ENCODE peak calls at places on chromosome 22, in nine cellular contexts. S is mesendoderm; B is K562; L is body of pancreas; K is CD8-positive, alpha-beta T cell; D is prostate gland; A is ascending aorta; Y is right cardiac atrium; O is heart right ventricle. I is an unnamed sample.

GRCh38 chr22:19902245-19902699 is 39.3 kb upstream of the COMT start:
- DNase-seq in S (no peak), B (no peak), L (no peak), K (no peak), D (no peak), A (no peak), Y (peak; percentile 48), O (no peak), I (no peak)

GRCh38 chr22:23301591-23301990 is 121.3 kb downstream of the BCR start:
- DNase-seq in S (no peak), B (no peak), L (no peak), K (no peak), D (no peak), A (no peak), Y (peak; percentile 14), O (no peak), I (no peak)

GRCh38 chr22:20777420-20778177 is 3.7 kb downstream of the SERPIND1 start:
- DNase-seq in S (peak; percentile 83), B (peak; percentile 97), L (peak; percentile 40), K (no peak), D (peak; percentile 68), A (no peak), Y (no peak), O (no peak), I (peak; percentile 95)

GRCh38 chr22:19525666-19526065 is 1.5 kb upstream of the CLDN5 start:
- DNase-seq in S (no peak), B (peak; percentile 64), L (no peak), K (no peak), D (no peak), A (no peak), Y (no peak), O (no peak), I (no peak)

GRCh38 chr22:20039683-20040325 is 18.9 kb downstream of the TANGO2 start:
- DNase-seq in S (no peak), B (no peak), L (peak; percentile 23), K (no peak), D (peak; percentile 48), A (no peak), Y (no peak), O (no peak), I (no peak)

GRCh38 chr22:43101306-43101705 is 9.2 kb upstream of the BIK start:
- DNase-seq in S (no peak), B (peak; percentile 19), L (no peak), K (no peak), D (no peak), A (no peak), Y (peak; percentile 76), O (peak; percentile 57), I (peak; percentile 52)

GRCh38 chr22:36350751-36351594 is 36.8 kb downstream of the MYH9 start:
- DNase-seq in S (peak; percentile 72), B (no peak), L (peak; percentile 68), K (peak; percentile 53), D (no peak), A (no peak), Y (peak; percentile 67), O (no peak), I (no peak)

GRCh38 chr22:21042978-21043855 is 2.5 kb upstream of the LRRC74B start:
- DNase-seq in S (no peak), B (peak; percentile 76), L (no peak), K (no peak), D (no peak), A (no peak), Y (no peak), O (no peak), I (no peak)

GRCh38 chr22:21726650-21727049 is 8.9 kb downstream of the YPEL1 start:
- DNase-seq in S (peak; percentile 90), B (peak; percentile 77), L (peak; percentile 60), K (peak; percentile 34), D (no peak), A (no peak), Y (no peak), O (no peak), I (peak; percentile 40)

DNA sequence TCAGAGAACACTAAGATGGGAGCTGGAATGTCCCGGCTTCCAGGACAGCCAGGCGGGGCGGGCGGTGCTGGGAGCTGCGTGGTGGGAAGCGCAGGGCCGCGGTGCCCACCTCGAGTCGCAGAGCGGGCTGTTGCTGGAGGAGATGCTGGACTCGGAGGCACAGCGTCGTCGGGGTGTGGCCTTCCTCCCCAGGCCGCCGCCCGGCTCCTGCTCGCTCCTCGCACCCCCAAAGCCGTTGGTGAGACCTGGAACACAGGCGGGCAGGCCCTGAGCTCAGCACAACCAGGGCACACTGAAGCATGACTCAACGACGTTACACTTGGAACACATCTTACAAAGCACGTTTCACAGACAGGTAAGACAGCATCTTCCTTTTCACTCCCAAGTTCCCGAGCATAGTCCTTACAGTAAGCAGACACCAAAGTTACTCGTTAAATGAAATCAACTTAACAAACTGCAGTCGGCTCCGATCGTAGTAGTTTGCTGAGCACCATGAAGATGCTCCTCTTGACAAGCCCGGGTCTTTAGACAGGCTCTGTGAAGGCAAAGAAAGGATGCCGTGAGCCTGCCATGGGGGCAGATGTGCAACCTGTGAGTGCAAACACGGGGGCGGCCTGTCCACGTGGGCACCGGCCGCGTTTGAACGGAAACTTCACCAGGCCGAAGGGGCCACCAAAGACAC is 50.0 kb downstream of the BRD1 start:
- DNase-seq in S (no peak), B (no peak), L (no peak), K (peak; percentile 12), D (no peak), A (no peak), Y (peak; percentile 31), O (no peak), I (no peak)
- H3K4me1 ChIP-seq in S (no peaks in the 10 kb centered on the region), B (no peaks in the 10 kb centered on the region), L (no peaks in the 10 kb centered on the region), K (no peaks in the 10 kb centered on the region), D (no peaks in the 10 kb centered on the region), A (no peaks in the 10 kb centered on the region), Y (peaks cover 2% of the 10 kb centered on the region), O (peaks cover 20% of the 10 kb centered on the region), I (peaks cover 7% of the 10 kb centered on the region)

GRCh38 chr22:41531736-41532477 is 12.4 kb downstream of the POLR3H start:
- DNase-seq in S (no peak), B (no peak), L (no peak), K (no peak), D (no peak), A (no peak), Y (no peak), O (no peak), I (no peak)

GRCh38 chr22:41532908-41533825 is 11.1 kb downstream of the POLR3H start:
- DNase-seq in S (peak; percentile 82), B (peak; percentile 43), L (peak; percentile 83), K (peak; percentile 65), D (no peak), A (no peak), Y (peak; percentile 91), O (peak; percentile 74), I (peak; percentile 70)

GRCh38 chr22:41537203-41537602 is 7.1 kb downstream of the POLR3H start:
- DNase-seq in S (no peak), B (no peak), L (no peak), K (no peak), D (no peak), A (no peak), Y (no peak), O (no peak), I (no peak)

GRCh38 chr22:41534219-41534618 is 10.1 kb downstream of the POLR3H start:
- DNase-seq in S (no peak), B (no peak), L (no peak), K (no peak), D (no peak), A (no peak), Y (no peak), O (no peak), I (no peak)

GRCh38 chr22:41535244-41535643 is 9.0 kb downstream of the POLR3H start:
- DNase-seq in S (peak; percentile 67), B (no peak), L (no peak), K (no peak), D (no peak), A (no peak), Y (no peak), O (no peak), I (peak; percentile 36)
- H3K4me1 ChIP-seq in S (no peaks in the 10 kb centered on the region), B (peaks cover 10% of the 10 kb centered on the region), L (no peaks in the 10 kb centered on the region), K (no peaks in the 10 kb centered on the region), D (no peaks in the 10 kb centered on the region), A (peaks cover 3% of the 10 kb centered on the region), Y (no peaks in the 10 kb centered on the region), O (peaks cover 25% of the 10 kb centered on the region), I (peaks cover 3% of the 10 kb centered on the region)

DNA sequence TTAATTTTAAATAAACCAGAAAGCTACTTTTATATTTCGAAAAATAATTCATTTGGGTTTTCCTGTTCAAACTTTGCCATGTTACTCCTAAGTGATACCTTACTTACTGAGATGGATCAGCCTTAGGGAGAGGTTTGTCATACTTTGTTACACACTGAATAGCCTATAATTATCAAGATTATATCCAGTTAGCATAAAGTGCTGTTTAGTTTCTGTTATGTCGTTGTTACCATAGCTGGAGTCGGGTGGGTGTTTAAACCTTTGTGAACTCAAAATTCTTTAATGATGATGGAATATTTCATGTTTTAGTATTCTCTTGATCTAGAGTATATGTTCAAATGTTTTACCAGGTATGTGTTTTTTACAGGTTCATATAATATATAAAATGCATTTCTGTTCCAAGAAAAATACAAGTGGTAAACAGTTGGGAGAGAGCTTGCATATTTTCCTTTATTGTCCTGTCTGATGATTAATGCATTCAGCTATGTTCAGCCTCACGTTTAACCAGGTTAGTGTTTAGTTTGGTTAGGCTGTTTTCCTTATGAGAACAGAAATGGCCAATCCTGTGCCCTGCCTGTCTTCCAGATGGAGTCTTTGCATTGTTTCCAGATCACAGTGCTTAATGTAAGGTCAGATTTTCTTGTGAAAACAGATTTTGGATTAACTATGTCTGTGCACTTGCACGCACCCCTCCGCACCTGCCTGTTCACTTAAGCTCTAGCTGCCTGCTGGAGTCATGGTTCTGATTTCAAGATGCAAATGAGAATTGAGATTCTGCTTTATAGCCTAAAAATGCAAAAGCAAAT is 105.6 kb downstream of the ATXN10 start:
- DNase-seq in S (no peak), B (no peak), L (no peak), K (no peak), D (no peak), A (no peak), Y (no peak), O (no peak), I (no peak)
- H3K4me1 ChIP-seq in S (no peaks in the 10 kb centered on the region), B (no peaks in the 10 kb centered on the region), L (no peaks in the 10 kb centered on the region), K (no peaks in the 10 kb centered on the region), D (no peaks in the 10 kb centered on the region), A (no peaks in the 10 kb centered on the region), Y (no peaks in the 10 kb centered on the region), O (peaks cover 7% of the 10 kb centered on the region), I (peaks cover 10% of the 10 kb centered on the region)

GRCh38 chr22:39266398-39267030 is 21.7 kb upstream of the PDGFB start:
- DNase-seq in S (no peak), B (no peak), L (no peak), K (no peak), D (no peak), A (no peak), Y (no peak), O (no peak), I (no peak)

GRCh38 chr22:39267966-39268365 is 23.2 kb upstream of the PDGFB start:
- DNase-seq in S (no peak), B (no peak), L (no peak), K (no peak), D (no peak), A (no peak), Y (no peak), O (no peak), I (no peak)

GRCh38 chr22:39264344-39265116 is 19.7 kb upstream of the PDGFB start:
- DNase-seq in S (no peak), B (no peak), L (peak; percentile 22), K (no peak), D (no peak), A (peak; percentile 60), Y (peak; percentile 84), O (peak; percentile 57), I (no peak)

GRCh38 chr22:39263626-39264025 is 18.8 kb upstream of the PDGFB start:
- DNase-seq in S (no peak), B (no peak), L (no peak), K (no peak), D (no peak), A (no peak), Y (no peak), O (no peak), I (no peak)

GRCh38 chr22:39265143-39265542 is 20.4 kb upstream of the PDGFB start:
- DNase-seq in S (no peak), B (peak; percentile 56), L (no peak), K (no peak), D (no peak), A (no peak), Y (no peak), O (no peak), I (no peak)
- H3K4me1 ChIP-seq in S (no peaks in the 10 kb centered on the region), B (peaks cover 12% of the 10 kb centered on the region), L (no peaks in the 10 kb centered on the region), K (no peaks in the 10 kb centered on the region), D (no peaks in the 10 kb centered on the region), A (no peaks in the 10 kb centered on the region), Y (no peaks in the 10 kb centered on the region), O (peaks cover 52% of the 10 kb centered on the region), I (no peaks in the 10 kb centered on the region)

I was measured in cardiac muscle cell.